ENCODE peak calls at places on chromosomes 6 and 20, in nine cellular contexts. Q is sigmoid colon, M is K562, S is Panc1, A is SK-N-SH, D is transverse colon, H is HCT116, K is GM23338, P is prostate gland. I is an unnamed sample. For H3K4me1, the result is how much of the 10 kb centered on the place peaks cover.

GRCh38 chr6:168160506-168161370 is 81.7 kb upstream of the FRMD1 start:
- DNase-seq in A (no peak), H (no peak), Q (peak), P (no peak), M (no peak), S (no peak), D (no peak), K (no peak), I (no peak)

GRCh38 chr20:58246346-58246745 is 17.9 kb upstream of the ANKRD60 start:
- DNase-seq in M (peak), K (peak), A (no peak), S (no peak), D (no peak), Q (no peak), P (no peak), H (no peak), I (no peak)

GRCh38 chr20:52889225-52889624 is 82.9 kb upstream of the TSHZ2 start:
- DNase-seq in H (no peak), P (no peak), Q (no peak), D (no peak), A (no peak), K (no peak), M (no peak), S (no peak), I (no peak)

GRCh38 chr6:96520039-96520850 is 1.4 kb upstream of the UFL1 start:
- DNase-seq in S (no peak), A (no peak), M (peak), H (peak), P (peak), K (peak), Q (no peak), D (peak), I (peak)

GRCh38 chr6:70124882-70125535 is 177.9 kb downstream of the COL9A1 start:
- DNase-seq in D (peak), P (no peak), A (no peak), H (no peak), K (no peak), S (no peak), Q (no peak), M (no peak), I (no peak)

GRCh38 chr20:34076952-34077351 is 35.1 kb downstream of the EIF2S2 start:
- DNase-seq in H (no peak), S (no peak), K (no peak), A (no peak), Q (no peak), P (no peak), D (no peak), M (no peak), I (no peak)

GRCh38 chr20:50129662-50130345 is 16.9 kb upstream of the UBE2V1 start:
- DNase-seq in P (no peak), M (peak), D (no peak), K (no peak), Q (peak), H (no peak), S (no peak), A (peak), I (no peak)

GRCh38 chr6:73200735-73201134 is 24.6 kb downstream of the KHDC1L start:
- DNase-seq in S (no peak), M (no peak), Q (no peak), K (no peak), P (no peak), A (no peak), D (no peak), H (no peak), I (no peak)

GRCh38 chr20:58745391-58745790 is 52.8 kb downstream of the NPEPL1 start:
- DNase-seq in M (no peak), Q (no peak), S (no peak), P (no peak), A (no peak), H (no peak), K (no peak), D (no peak), I (no peak)

GRCh38 chr20:62702886-62703852 is 5.5 kb upstream of the NTSR1 start:
- DNase-seq in D (no peak), M (peak), P (no peak), K (no peak), S (peak), H (peak), A (no peak), Q (peak), I (peak)

GRCh38 chr20:37989601-37990001 is 43.7 kb downstream of the TTI1 start:
- DNase-seq in K (no peak), H (no peak), P (peak), Q (no peak), S (no peak), D (peak), A (no peak), M (no peak), I (peak)

GRCh38 chr6:15280961-15281360 is 35.1 kb downstream of the JARID2 start:
- DNase-seq in A (no peak), M (no peak), P (no peak), S (no peak), D (no peak), Q (no peak), K (no peak), H (no peak), I (no peak)

GRCh38 chr20:7240490-7240889 is 473.0 kb downstream of the BMP2 start:
- DNase-seq in H (no peak), S (no peak), M (no peak), A (no peak), P (no peak), Q (no peak), D (no peak), K (no peak), I (no peak)

GRCh38 chr20:32965581-32966373 is 38.5 kb downstream of the SUN5 start:
- DNase-seq in Q (peak), H (no peak), A (peak), S (no peak), D (no peak), K (no peak), M (no peak), P (no peak), I (peak)

GRCh38 chr20:58875111-58875510 is 22.6 kb downstream of the GNAS start:
- DNase-seq in A (no peak), D (no peak), K (no peak), S (no peak), H (no peak), Q (no peak), M (no peak), P (no peak), I (no peak)

GRCh38 chr6:33206027-33206863 is 1.8 kb downstream of the HSD17B8 start:
- DNase-seq in Q (no peak), D (no peak), A (peak), M (no peak), H (no peak), S (no peak), P (no peak), K (no peak), I (no peak)

GRCh38 chr6:130043344-130043743 is 25.0 kb downstream of the L3MBTL3 start:
- DNase-seq in M (no peak), P (no peak), D (no peak), S (no peak), K (peak), A (no peak), Q (no peak), H (no peak), I (no peak)

GRCh38 chr20:460707-461106 is 1.6 kb downstream of the TBC1D20 start:
- DNase-seq in S (no peak), M (no peak), D (no peak), K (no peak), A (peak), H (no peak), Q (no peak), P (peak), I (no peak)

GRCh38 chr20:49505518-49505917 is 23.1 kb upstream of the KCNB1 start:
- DNase-seq in D (no peak), A (peak), H (no peak), K (peak), M (no peak), Q (peak), P (no peak), S (no peak), I (no peak)

GRCh38 chr20:24164360-24164759 is 175.8 kb upstream of the GGTLC1 start:
- DNase-seq in Q (no peak), D (no peak), P (no peak), H (no peak), A (peak), K (peak), S (no peak), M (peak), I (no peak)

GRCh38 chr20:5070081-5070480 is 49.7 kb downstream of the PCNA start:
- DNase-seq in S (no peak), Q (no peak), D (no peak), M (no peak), P (no peak), A (no peak), K (no peak), H (no peak), I (no peak)
- H3K4me1 ChIP-seq in S (under half), Q (under half), D (under half), M (under half), P (under half), A (under half), K (under half), H (under half), I (under half)

GRCh38 chr6:30613251-30614043 is 3.6 kb downstream of the PPP1R10 start:
- DNase-seq in M (peak), A (no peak), H (no peak), K (no peak), S (no peak), P (no peak), D (no peak), Q (peak), I (no peak)

GRCh38 chr6:30615219-30615957 is 1.7 kb downstream of the PPP1R10 start:
- DNase-seq in K (peak), P (peak), S (no peak), D (peak), H (peak), M (peak), Q (peak), A (no peak), I (peak)

GRCh38 chr6:30614044-30614842 is 2.8 kb downstream of the PPP1R10 start:
- DNase-seq in S (no peak), H (no peak), P (no peak), K (no peak), D (no peak), A (no peak), M (peak), Q (peak), I (no peak)

GRCh38 chr6:30615958-30616810 is 859 bp downstream of the PPP1R10 start:
- DNase-seq in M (peak), A (no peak), D (no peak), P (no peak), S (no peak), K (peak), Q (peak), H (no peak), I (no peak)

DNA sequence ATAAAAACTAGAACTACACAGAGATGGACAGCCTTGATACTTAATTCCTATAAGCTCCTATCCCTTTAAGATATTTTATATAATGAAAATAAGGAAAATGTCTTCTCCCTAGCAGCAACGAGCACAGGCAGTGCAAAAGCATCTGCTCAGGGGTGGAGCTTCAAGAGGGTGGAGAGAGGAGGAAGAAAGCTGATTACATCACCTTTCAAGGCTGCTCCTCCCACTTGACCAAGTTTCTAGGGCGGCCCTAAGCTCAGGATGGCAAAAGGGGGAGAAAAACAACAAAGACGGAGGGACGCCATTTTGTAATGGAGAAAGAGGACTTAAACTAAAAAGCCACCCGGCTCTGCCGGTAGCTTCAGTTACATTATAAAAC is 2.2 kb downstream of the PPP1R10 start:
- DNase-seq in D (peak), Q (peak), A (peak), K (peak), H (peak), S (peak), P (peak), M (peak), I (peak)
- TF ChIP-seq POLR2AphosphoS5 in D (peak), Q (no peak), A (peak), K (peak), H (no peak), S (no peak), P (peak), M (no peak), I (peak)

GRCh38 chr6:111724039-111724438 is 118.4 kb upstream of the TRAF3IP2 start:
- DNase-seq in P (no peak), Q (no peak), H (no peak), S (no peak), D (no peak), A (no peak), M (no peak), K (no peak), I (no peak)
- H3K4me1 ChIP-seq in P (under half), Q (under half), H (under half), S (under half), D (under half), A (under half), M (under half), K (under half), I (half or more)

GRCh38 chr6:36769676-36770499 is 69.4 kb downstream of the CPNE5 start:
- DNase-seq in P (no peak), M (peak), S (no peak), Q (no peak), H (no peak), K (no peak), D (no peak), A (no peak), I (peak)
- TF ChIP-seq POLR2AphosphoS5 in P (no peak), M (no peak), S (no peak), Q (no peak), H (no peak), K (no peak), D (no peak), A (no peak), I (no peak)

GRCh38 chr20:5612476-5613291 is 137.5 kb upstream of the SHLD1 start:
- DNase-seq in D (no peak), S (no peak), K (no peak), P (no peak), A (peak), H (no peak), Q (no peak), M (no peak), I (no peak)

GRCh38 chr20:5614506-5614905 is 135.7 kb upstream of the SHLD1 start:
- DNase-seq in H (no peak), S (no peak), M (no peak), Q (no peak), K (no peak), P (no peak), D (no peak), A (no peak), I (no peak)

GRCh38 chr20:5608104-5608447 is 142.1 kb upstream of the SHLD1 start:
- DNase-seq in Q (no peak), S (no peak), P (no peak), D (no peak), M (no peak), H (no peak), A (peak), K (no peak), I (no peak)

GRCh38 chr20:5606347-5606746 is 143.9 kb upstream of the SHLD1 start:
- DNase-seq in H (no peak), P (no peak), M (no peak), D (no peak), Q (no peak), S (no peak), A (no peak), K (no peak), I (no peak)

DNA sequence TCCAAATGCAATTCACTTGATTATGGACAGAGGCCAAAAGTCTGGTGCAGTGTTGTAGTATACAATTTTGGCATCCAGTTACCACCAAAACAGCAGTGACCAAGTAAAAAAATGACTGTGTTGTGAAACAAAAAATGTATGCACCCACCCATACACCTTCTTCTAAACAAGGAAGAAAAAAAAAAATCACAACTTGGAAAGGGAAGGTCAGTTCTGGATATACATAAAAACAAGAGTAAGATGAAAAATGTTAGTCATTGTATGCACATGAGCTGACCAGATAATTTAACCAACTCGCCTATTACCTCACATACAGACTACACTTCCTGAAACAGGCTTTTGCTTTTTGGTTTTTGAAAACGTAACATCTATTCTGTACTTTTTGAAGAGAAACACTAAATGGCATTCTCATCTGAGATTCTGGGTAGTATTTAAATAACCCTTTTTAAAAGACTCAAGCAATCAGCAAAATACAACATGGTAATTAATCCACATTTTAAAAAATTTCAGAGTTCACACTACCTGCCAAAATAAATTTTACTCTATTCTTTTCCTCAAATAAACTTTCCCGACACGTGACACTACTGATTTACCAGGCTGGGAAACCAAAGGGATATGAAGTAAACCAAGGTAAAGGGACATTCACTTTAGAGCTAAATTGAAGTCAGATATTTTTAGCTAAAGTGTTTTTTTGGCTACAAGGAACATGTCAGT is 141.6 kb upstream of the SHLD1 start:
- DNase-seq in K (no peak), A (no peak), S (no peak), M (peak), H (no peak), P (no peak), D (no peak), Q (no peak), I (no peak)
- H3K4me1 ChIP-seq in K (under half), A (under half), S (under half), M (under half), H (under half), P (under half), D (under half), Q (half or more), I (half or more)

DNA sequence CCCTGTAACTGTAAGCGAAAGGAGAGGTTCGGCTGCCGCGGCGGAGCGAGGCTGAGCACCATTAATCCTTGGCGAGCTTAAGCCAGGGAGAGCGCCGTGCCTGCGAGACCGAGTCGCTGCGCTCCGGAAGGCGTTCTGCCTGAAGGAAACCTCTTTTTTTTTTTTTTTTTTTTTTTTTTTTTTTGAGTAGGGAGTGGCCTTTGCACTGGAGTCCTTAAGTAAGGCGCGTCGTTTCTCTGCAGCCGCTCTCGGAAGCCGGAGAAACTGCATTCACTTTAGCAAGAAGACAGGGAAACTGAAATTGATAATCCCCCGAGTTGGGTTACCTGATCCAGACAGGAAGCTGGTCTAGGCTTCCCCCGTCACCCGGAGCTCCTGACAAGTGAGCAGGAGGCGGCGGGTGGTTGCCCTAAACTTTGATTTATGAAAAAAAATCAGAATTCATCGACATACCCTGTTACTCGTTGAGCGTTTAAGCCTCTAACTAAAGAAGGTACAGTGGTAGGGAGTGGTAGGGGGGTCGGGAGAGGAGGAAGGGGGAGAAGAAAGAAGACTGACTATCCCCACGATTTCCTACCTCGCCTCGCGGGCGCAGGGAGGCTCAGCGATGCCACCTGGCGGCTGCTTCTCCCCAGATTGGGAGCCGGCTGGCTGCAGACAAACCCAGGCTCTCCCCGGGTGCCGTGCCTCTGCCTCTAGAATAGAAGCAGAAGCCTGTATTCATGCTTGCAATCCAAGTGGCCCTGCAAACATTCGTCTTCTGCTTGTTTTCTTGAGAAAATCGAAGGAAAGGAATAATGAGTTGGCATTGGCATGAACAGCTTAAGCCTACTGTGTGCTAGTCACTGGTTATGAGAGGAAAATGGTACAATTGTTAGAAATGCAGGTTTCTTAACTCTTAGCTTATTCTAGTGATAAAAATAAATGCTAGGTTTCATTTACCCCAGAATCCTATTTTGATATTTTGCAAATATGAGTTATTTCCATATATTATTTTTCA is 4.4 kb upstream of the SOX4 start:
- DNase-seq in M (peak), S (no peak), A (peak), P (peak), D (peak), Q (peak), H (peak), K (peak), I (peak)
- TF ChIP-seq POLR2AphosphoS5 in M (no peak), S (peak), A (no peak), P (peak), D (peak), Q (peak), H (no peak), K (no peak), I (peak)

GRCh38 chr20:40739841-40740240 is 50.8 kb upstream of the MAFB start:
- DNase-seq in K (no peak), H (no peak), P (no peak), Q (no peak), D (no peak), S (no peak), A (no peak), M (no peak), I (no peak)
- H3K4me1 ChIP-seq in K (under half), H (under half), P (under half), Q (under half), D (under half), S (under half), A (under half), M (under half), I (under half)

GRCh38 chr20:3090565-3090964 is 6.0 kb upstream of the AVP start:
- DNase-seq in H (no peak), S (no peak), A (no peak), P (no peak), Q (no peak), M (no peak), D (no peak), K (no peak), I (no peak)
- TF ChIP-seq POLR2AphosphoS5 in H (no peak), S (no peak), A (no peak), P (no peak), Q (no peak), M (no peak), D (no peak), K (no peak), I (no peak)